ENCODE peak calls at places on chromosomes 2 and 18, in seven cellular contexts. N, T, C, Q, U, B and M are unnamed samples.

GRCh38 chr2:54574107-54574859 is 118.2 kb downstream of the SPTBN1 start:
- DNase-seq in C (peak; percentile 71), Q (no peak), B (no peak), T (no peak), N (peak; percentile 88), U (peak; percentile 86), M (no peak)

GRCh38 chr2:48508461-48509124 is 21.4 kb upstream of the STON1 start:
- DNase-seq in Q (no peak), N (peak; percentile 75), T (no peak), B (no peak), U (no peak), C (peak; percentile 68), M (no peak)

GRCh38 chr18:10035306-10035991 is 121.6 kb downstream of the VAPA start:
- DNase-seq in T (no peak), N (no peak), U (no peak), Q (no peak), C (no peak), B (no peak), M (no peak)

GRCh38 chr2:100222844-100223243 is 80.5 kb upstream of the AFF3 start:
- DNase-seq in B (no peak), T (no peak), U (no peak), N (no peak), C (no peak), Q (no peak), M (no peak)

GRCh38 chr2:40155728-40156127 is 296.2 kb downstream of the SLC8A1 start:
- DNase-seq in Q (no peak), U (no peak), B (no peak), T (no peak), C (no peak), N (no peak), M (no peak)

GRCh38 chr2:214649440-214650205 is 159.9 kb downstream of the BARD1 start:
- DNase-seq in B (no peak), C (no peak), T (no peak), Q (no peak), U (no peak), N (no peak), M (no peak)

GRCh38 chr2:168174761-168175160 is 72.6 kb downstream of the STK39 start:
- DNase-seq in T (no peak), U (no peak), B (no peak), Q (no peak), C (no peak), N (no peak), M (no peak)

GRCh38 chr2:168529900-168530561 is 74.0 kb downstream of the CERS6 start:
- DNase-seq in U (no peak), T (no peak), N (no peak), C (peak; percentile 43), B (peak; percentile 12), Q (no peak), M (no peak)

GRCh38 chr2:42089340-42089925 is 41.6 kb downstream of the PKDCC start:
- DNase-seq in U (no peak), N (peak; percentile 49), C (peak; percentile 85), Q (peak; percentile 92), T (peak; percentile 31), B (peak; percentile 64), M (no peak)

GRCh38 chr2:109660046-109660860 is 46.1 kb downstream of the SOWAHC start:
- DNase-seq in B (no peak), N (peak; percentile 65), T (no peak), U (no peak), C (no peak), Q (no peak), M (no peak)

GRCh38 chr18:49842656-49843055 is 29.3 kb upstream of the ACAA2 start:
- DNase-seq in N (no peak), T (no peak), B (no peak), Q (no peak), U (no peak), C (no peak), M (no peak)

GRCh38 chr2:26064846-26065245 is 31.0 kb downstream of the RAB10 start:
- DNase-seq in Q (no peak), B (no peak), U (no peak), T (no peak), N (no peak), C (peak; percentile 22), M (no peak)

GRCh38 chr18:35852786-35853185 is 119.7 kb upstream of the RMP24 start:
- DNase-seq in C (no peak), Q (peak; percentile 7), U (no peak), N (no peak), T (no peak), B (no peak), M (no peak)

GRCh38 chr2:109435866-109436634 is 177.7 kb downstream of the SEPTIN10 start:
- DNase-seq in N (no peak), C (no peak), B (no peak), U (no peak), T (no peak), Q (no peak), M (no peak)

GRCh38 chr2:196415384-196415783 is 224.1 kb upstream of the CCDC150 start:
- DNase-seq in N (no peak), T (no peak), C (no peak), B (no peak), U (no peak), Q (no peak), M (no peak)

GRCh38 chr2:179265082-179265575 is 497 bp upstream of the SESTD1 start:
- DNase-seq in N (no peak), T (no peak), C (no peak), Q (no peak), U (no peak), B (no peak), M (no peak)
- TF ChIP-seq SIN3A in N (no peak), T (no peak), C (no peak), Q (no peak), U (no peak), B (no peak), M (no peak)

DNA sequence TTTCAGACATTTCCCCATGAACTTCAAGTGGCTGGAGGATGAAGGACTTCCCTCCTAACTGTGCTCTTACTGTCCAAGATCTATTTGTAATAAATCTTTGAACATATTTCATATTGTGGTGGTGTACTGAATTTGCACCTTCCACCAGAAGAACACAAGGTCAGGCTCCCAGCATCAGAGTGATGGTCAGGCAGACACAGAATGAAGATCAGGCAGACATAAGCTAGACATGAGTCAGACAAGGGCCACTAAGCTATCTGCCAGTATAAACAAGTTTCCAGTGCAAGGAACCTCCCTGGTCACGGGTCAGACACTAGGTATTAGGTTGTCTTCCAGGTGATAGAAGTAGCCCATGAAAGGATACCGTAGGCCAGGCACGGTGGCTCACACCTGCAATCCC is 20.0 kb downstream of the AQP12B start:
- DNase-seq in B (no peak), N (no peak), C (no peak), U (no peak), T (no peak), Q (no peak), M (no peak)
- TF ChIP-seq SIN3A in B (no peak), N (no peak), C (no peak), U (no peak), T (no peak), Q (no peak), M (no peak)

GRCh38 chr18:40882468-40882867 is 1072.6 kb upstream of the PIK3C3 start:
- DNase-seq in C (no peak), T (no peak), B (no peak), Q (no peak), U (no peak), N (no peak), M (no peak)
- TF ChIP-seq SIN3A in C (no peak), T (no peak), B (no peak), Q (no peak), U (no peak), N (no peak), M (no peak)

GRCh38 chr2:1799174-1799573 is 54.9 kb upstream of the PXDN start:
- DNase-seq in B (no peak), T (no peak), U (no peak), Q (no peak), C (no peak), N (no peak), M (no peak)
- TF ChIP-seq SIN3A in B (no peak), T (no peak), U (no peak), Q (no peak), C (no peak), N (no peak), M (no peak)

DNA sequence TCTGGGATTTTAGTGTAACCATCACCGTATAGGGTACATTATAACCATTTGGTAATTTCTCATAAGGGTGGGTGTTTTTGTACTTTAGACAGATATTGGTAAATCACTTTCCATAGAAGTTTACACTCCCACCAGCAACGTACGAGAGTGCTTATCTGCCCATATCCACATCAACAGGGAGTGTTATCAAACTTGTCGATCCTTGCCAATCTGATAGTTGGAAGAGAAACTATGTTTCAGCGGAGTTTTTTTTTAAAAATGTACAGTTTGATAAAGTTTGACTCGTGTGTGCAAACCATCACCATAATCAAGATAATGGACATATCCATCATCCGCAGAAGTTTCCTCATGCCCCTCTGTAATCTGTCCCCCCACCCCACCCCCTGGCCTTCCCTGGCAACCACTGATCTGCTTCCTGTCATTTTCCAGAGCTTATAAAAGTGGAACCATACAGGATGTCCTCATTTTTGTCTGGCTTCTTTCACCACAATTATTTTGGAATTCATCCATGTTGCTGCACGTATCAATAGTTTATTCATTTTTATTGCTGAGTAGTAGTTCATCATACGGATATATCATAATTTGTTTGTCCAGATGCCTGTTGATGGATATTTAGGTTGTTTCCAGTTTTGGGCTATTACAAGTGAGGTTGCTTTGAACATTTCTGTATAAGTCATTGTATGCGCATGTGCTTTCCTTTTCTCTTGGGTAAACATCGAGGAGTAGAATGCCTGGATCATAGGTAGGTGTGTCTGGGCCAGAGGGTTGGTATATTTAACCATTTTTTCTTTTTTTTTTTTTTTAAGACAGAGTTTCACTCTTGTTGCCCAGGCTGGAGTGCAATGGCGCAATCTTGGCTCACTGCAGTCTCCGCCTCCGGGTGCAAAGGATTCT is 18.6 kb downstream of the GLI2 start:
- DNase-seq in Q (no peak), T (no peak), U (no peak), C (no peak), N (no peak), B (peak; percentile 81), M (no peak)
- TF ChIP-seq SIN3A in Q (no peak), T (no peak), U (no peak), C (no peak), N (no peak), B (no peak), M (no peak)

DNA sequence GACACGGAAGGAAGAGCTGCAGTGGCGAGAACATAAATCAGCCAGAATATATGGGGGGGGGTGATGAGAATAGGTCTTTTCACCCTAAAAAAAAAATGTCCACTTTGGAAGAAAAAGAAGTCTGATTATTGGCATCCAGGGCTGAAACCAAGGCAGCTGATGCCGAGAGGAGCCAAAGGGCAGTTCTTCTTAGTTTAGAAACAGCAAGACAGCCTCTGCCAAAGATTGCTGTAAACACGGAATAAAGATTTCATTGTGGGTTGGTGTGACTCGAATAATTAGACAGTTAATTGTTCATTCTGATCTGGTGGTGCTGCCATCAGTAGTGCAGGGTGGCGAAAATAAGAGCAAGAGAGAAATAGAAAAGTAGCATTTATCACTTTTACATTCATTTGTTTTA is 3.5 kb downstream of the CDH20 start:
- DNase-seq in C (no peak), B (no peak), N (no peak), T (no peak), U (no peak), Q (no peak), M (no peak)
- TF ChIP-seq SIN3A in C (no peak), B (no peak), N (no peak), T (no peak), U (no peak), Q (no peak), M (no peak)

GRCh38 chr18:59646228-59646945 is 50.8 kb downstream of the CCBE1 start:
- DNase-seq in T (no peak), U (no peak), C (no peak), B (no peak), N (no peak), Q (no peak), M (no peak)
- TF ChIP-seq SIN3A in T (no peak), U (no peak), C (no peak), B (no peak), N (no peak), Q (no peak), M (no peak)

GRCh38 chr2:37843554-37843953 is 81.5 kb upstream of the RMDN2 start:
- DNase-seq in N (no peak), B (no peak), C (no peak), Q (no peak), U (no peak), T (no peak), M (no peak)
- TF ChIP-seq SIN3A in N (no peak), B (no peak), C (no peak), Q (no peak), U (no peak), T (no peak), M (no peak)